ENCODE peak calls at places on chromosomes 5 and 9, in five cellular contexts. W, J, I, E and Z are unnamed samples. For H3K4me1 and H3K9me3, the result is how much of the 10 kb centered on the place peaks cover.

GRCh38 chr9:75299324-75299723 is 211.0 kb downstream of the OSTF1 start:
- DNase-seq in I (no peak), W (no peak), E (no peak), J (no peak), Z (no peak)

GRCh38 chr5:97243352-97243751 is 60.3 kb upstream of the RIOK2 start:
- DNase-seq in I (no peak), J (no peak), W (no peak), E (no peak), Z (no peak)

GRCh38 chr9:16417101-16417500 is 453.4 kb downstream of the BNC2 start:
- DNase-seq in I (peak), J (no peak), W (no peak), E (peak), Z (no peak)

GRCh38 chr9:121784706-121785426 is 133.4 kb downstream of the DAB2IP start:
- DNase-seq in I (no peak), J (peak), E (no peak), W (no peak), Z (peak)

GRCh38 chr5:84017704-84018240 is 297.1 kb upstream of the HAPLN1 start:
- DNase-seq in I (no peak), J (no peak), E (peak), W (no peak), Z (no peak)

GRCh38 chr9:95092321-95093072 is 225.0 kb downstream of the FANCC start:
- DNase-seq in J (no peak), E (peak), W (peak), I (peak), Z (no peak)

GRCh38 chr5:35821513-35821912 is 35.2 kb upstream of the IL7R start:
- DNase-seq in J (no peak), W (no peak), I (no peak), E (no peak), Z (no peak)

GRCh38 chr9:84779892-84780291 is 110.4 kb downstream of the NTRK2 start:
- DNase-seq in W (no peak), I (no peak), J (no peak), E (no peak), Z (no peak)

GRCh38 chr5:142897328-142897727 is 127.2 kb downstream of the ARHGAP26 start:
- DNase-seq in W (no peak), E (no peak), J (no peak), I (no peak), Z (no peak)

GRCh38 chr5:71013575-71013974 is 11.6 kb downstream of the NAIP start:
- DNase-seq in W (no peak), E (no peak), I (no peak), J (peak), Z (peak)

GRCh38 chr9:78745996-78746395 is 449.1 kb downstream of the PSAT1 start:
- DNase-seq in E (peak), W (no peak), J (no peak), I (no peak), Z (no peak)

GRCh38 chr5:177312649-177313181 is 1.0 kb upstream of the MXD3 start:
- DNase-seq in W (no peak), E (no peak), J (peak), I (peak), Z (peak)

GRCh38 chr5:150045512-150045911 is 40.8 kb downstream of the CSF1R start:
- DNase-seq in E (no peak), W (no peak), I (no peak), J (no peak), Z (peak)

GRCh38 chr9:102728946-102729345 is 266.2 kb upstream of the CYLC2 start:
- DNase-seq in J (no peak), I (no peak), W (no peak), E (no peak), Z (no peak)

GRCh38 chr9:69822091-69822750 is 1.6 kb downstream of the CFAP95 start:
- DNase-seq in I (no peak), J (no peak), E (peak), W (no peak), Z (no peak)

GRCh38 chr5:77087484-77088291 is 603 bp upstream of the ZBED3 start:
- DNase-seq in I (peak), W (peak), J (peak), E (peak), Z (peak)

GRCh38 chr9:120985759-120986353 is 59.3 kb upstream of the TRAF1 start:
- DNase-seq in I (peak), J (no peak), W (no peak), E (peak), Z (peak)

GRCh38 chr9:126489604-126490593 is 123.8 kb upstream of the LMX1B start:
- DNase-seq in W (no peak), I (no peak), J (no peak), E (no peak), Z (no peak)

GRCh38 chr5:169146158-169146557 is 154.8 kb downstream of the SLIT3 start:
- DNase-seq in E (no peak), I (no peak), W (no peak), J (no peak), Z (no peak)

GRCh38 chr9:1100945-1101344 is 50.8 kb downstream of the DMRT2 start:
- DNase-seq in W (peak), J (peak), I (peak), E (peak), Z (peak)

GRCh38 chr9:110640736-110641135 is 27.9 kb upstream of the MUSK start:
- DNase-seq in I (no peak), W (no peak), J (no peak), E (no peak), Z (no peak)

GRCh38 chr9:92971121-92971520 is 23.8 kb downstream of the FGD3 start:
- DNase-seq in I (no peak), W (no peak), J (no peak), E (no peak), Z (no peak)

GRCh38 chr5:151757233-151758140 is 944 bp downstream of the ATOX1 start:
- DNase-seq in W (no peak), J (no peak), I (no peak), E (no peak), Z (no peak)

GRCh38 chr5:90957906-90958305 is 399.3 kb downstream of the ADGRV1 start:
- DNase-seq in E (no peak), W (no peak), J (no peak), I (no peak), Z (no peak)

GRCh38 chr9:94922098-94922607 is 195.7 kb downstream of the AOPEP start:
- DNase-seq in J (no peak), W (no peak), E (peak), I (no peak), Z (no peak)

GRCh38 chr5:152288499-152288898 is 116.6 kb downstream of the NMUR2 start:
- DNase-seq in E (no peak), J (no peak), W (no peak), I (no peak), Z (no peak)

GRCh38 chr9:14080940-14081621 is 232.9 kb downstream of the NFIB start:
- DNase-seq in I (no peak), E (peak), W (no peak), J (no peak), Z (no peak)

GRCh38 chr5:40401965-40402364 is 277.8 kb upstream of the PTGER4 start:
- DNase-seq in W (no peak), E (peak), I (no peak), J (no peak), Z (no peak)

GRCh38 chr9:112586600-112587155 is 100.1 kb downstream of the KIAA1958 start:
- DNase-seq in I (no peak), J (no peak), W (no peak), E (peak), Z (no peak)

GRCh38 chr9:125732562-125732961 is 14.6 kb upstream of the PBX3 start:
- DNase-seq in I (no peak), J (peak), E (no peak), W (no peak), Z (no peak)

GRCh38 chr9:88084816-88085215 is 53.5 kb downstream of the SPATA31C2 start:
- DNase-seq in I (no peak), E (no peak), J (no peak), W (no peak), Z (no peak)

GRCh38 chr9:88085481-88085880 is 52.8 kb downstream of the SPATA31C2 start:
- DNase-seq in J (no peak), E (no peak), I (no peak), W (no peak), Z (no peak)

GRCh38 chr9:88087906-88088305 is 50.4 kb downstream of the SPATA31C2 start:
- DNase-seq in E (no peak), J (no peak), I (no peak), W (no peak), Z (no peak)

GRCh38 chr9:88092699-88093359 is 45.4 kb downstream of the SPATA31C2 start:
- DNase-seq in E (peak), W (no peak), J (no peak), I (peak), Z (no peak)

GRCh38 chr9:88090151-88090581 is 48.1 kb downstream of the SPATA31C2 start:
- DNase-seq in E (peak), J (no peak), I (no peak), W (no peak), Z (peak)
- H3K4me1 ChIP-seq in E (under half), J (under half), I (under half), W (under half), Z (under half)

GRCh38 chr5:179079165-179079987 is 19.2 kb downstream of the ZNF354C start:
- DNase-seq in E (no peak), J (no peak), I (no peak), W (no peak), Z (no peak)

GRCh38 chr5:179080724-179081123 is 20.6 kb downstream of the ZNF354C start:
- DNase-seq in J (no peak), E (no peak), W (no peak), I (no peak), Z (no peak)
- H3K9me3 ChIP-seq in J (half or more), E (half or more), W (under half), I (half or more), Z (under half)

DNA sequence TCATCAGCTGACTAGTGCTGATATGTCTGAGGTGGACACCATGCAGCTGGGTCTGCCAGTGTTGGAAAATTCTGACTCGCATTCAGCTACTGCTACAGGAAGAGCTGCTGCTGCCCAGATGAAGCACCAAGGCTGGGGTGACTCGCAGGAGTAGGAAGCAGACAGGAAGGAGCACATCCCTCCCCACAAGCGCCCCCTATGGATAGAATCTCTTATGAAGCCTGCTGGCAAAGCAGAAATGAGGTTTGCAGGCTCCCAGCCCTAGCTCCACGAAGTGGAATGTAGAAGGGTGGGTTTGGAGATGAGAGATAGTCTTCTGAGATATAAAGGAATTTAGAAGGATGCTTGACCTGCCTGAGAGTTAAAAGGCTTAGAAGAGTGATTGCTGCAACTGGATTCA is 443.0 kb downstream of the ACTL7B start:
- DNase-seq in W (no peak), I (peak), J (peak), E (peak), Z (peak)
- TF ChIP-seq CTCF in W (no peak), I (no peak), J (peak), E (no peak), Z (no peak)

GRCh38 chr9:4997196-4997595 is 12.1 kb downstream of the JAK2 start:
- DNase-seq in J (no peak), I (no peak), W (no peak), E (no peak), Z (no peak)
- H3K4me1 ChIP-seq in J (under half), I (under half), W (under half), E (under half), Z (under half)

GRCh38 chr5:1329111-1329579 is 15.8 kb downstream of the CLPTM1L start:
- DNase-seq in W (no peak), J (no peak), E (no peak), I (no peak), Z (no peak)
- H3K9me3 ChIP-seq in W (under half), J (under half), E (under half), I (under half), Z (under half)

DNA sequence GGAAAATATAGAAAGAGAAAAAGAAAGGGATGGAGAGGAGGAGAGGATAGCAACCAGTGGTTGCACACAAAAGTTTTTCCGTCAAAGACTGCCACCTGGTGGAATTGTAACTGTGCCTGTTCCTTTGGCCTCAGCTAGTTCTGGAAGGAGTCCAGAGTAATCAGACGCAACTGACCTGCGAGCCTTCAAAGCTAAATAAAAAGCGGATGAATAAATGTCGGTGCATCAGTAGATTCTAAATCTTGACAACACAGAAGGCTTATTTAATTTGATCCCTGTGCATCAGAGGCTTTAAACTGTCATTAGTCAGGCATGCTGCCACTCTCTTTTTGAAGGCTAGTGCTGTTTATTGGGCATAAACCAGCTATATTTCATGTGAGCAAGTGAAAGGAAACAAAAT is 132.9 kb upstream of the ACO1 start:
- DNase-seq in E (peak), I (peak), J (peak), W (no peak), Z (peak)
- TF ChIP-seq CTCF in E (peak), I (peak), J (peak), W (peak), Z (peak)

GRCh38 chr5:124920909-124921666 is 174.6 kb upstream of the ZNF608 start:
- DNase-seq in J (no peak), W (no peak), E (no peak), I (no peak), Z (no peak)

GRCh38 chr5:124924729-124925128 is 178.3 kb upstream of the ZNF608 start:
- DNase-seq in E (no peak), I (no peak), J (no peak), W (no peak), Z (no peak)

GRCh38 chr5:124922255-124922975 is 176.0 kb upstream of the ZNF608 start:
- DNase-seq in E (no peak), J (no peak), I (no peak), W (no peak), Z (no peak)

GRCh38 chr5:124921694-124922093 is 175.3 kb upstream of the ZNF608 start:
- DNase-seq in E (no peak), W (no peak), I (no peak), J (no peak), Z (no peak)

GRCh38 chr5:124923131-124923530 is 176.7 kb upstream of the ZNF608 start:
- DNase-seq in E (peak), W (no peak), J (no peak), I (peak), Z (no peak)
- H3K4me1 ChIP-seq in E (under half), W (under half), J (under half), I (under half), Z (half or more)

GRCh38 chr9:12232836-12233235 is 460.3 kb upstream of the TYRP1 start:
- DNase-seq in I (no peak), W (no peak), E (no peak), J (no peak), Z (no peak)
- H3K9me3 ChIP-seq in I (under half), W (under half), E (under half), J (under half), Z (under half)

GRCh38 chr5:167633931-167634341 is 657.5 kb upstream of the WWC1 start:
- DNase-seq in J (no peak), I (no peak), E (peak), W (no peak), Z (no peak)

GRCh38 chr5:167633114-167633513 is 658.3 kb upstream of the WWC1 start:
- DNase-seq in I (no peak), J (no peak), W (no peak), E (no peak), Z (no peak)

GRCh38 chr5:167634432-167634831 is 657.0 kb upstream of the WWC1 start:
- DNase-seq in W (no peak), E (peak), I (no peak), J (no peak), Z (no peak)

GRCh38 chr5:167629634-167630033 is 661.8 kb upstream of the WWC1 start:
- DNase-seq in J (no peak), I (no peak), W (no peak), E (no peak), Z (no peak)

DNA sequence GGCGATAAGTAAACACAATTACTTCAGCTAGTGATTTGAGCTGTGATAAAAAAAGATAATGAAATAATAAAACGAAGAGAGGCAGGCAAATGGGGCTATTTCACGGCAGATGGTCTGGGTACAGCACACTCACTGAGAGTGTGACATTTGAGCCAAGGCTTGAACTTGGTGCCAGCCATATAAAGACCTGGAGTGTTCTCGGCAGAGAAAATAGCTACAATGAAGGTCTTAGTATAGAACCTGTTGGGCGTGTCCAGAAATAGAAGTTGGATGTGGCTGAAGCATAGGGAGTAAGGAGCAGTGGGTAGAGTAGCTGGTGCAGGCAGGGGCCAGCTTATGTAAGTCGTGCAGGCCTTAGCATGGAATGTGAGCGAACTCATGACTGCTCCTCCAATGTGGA is 660.3 kb upstream of the WWC1 start:
- DNase-seq in W (no peak), E (no peak), I (no peak), J (no peak), Z (no peak)
- TF ChIP-seq CTCF in W (no peak), E (no peak), I (no peak), J (no peak), Z (no peak)